ENCODE peak calls at places on chromosomes 4 and X, in five cellular contexts. U is H9, X is neuronal stem cell, B is mesenchymal stem cell, O is H1. N is an unnamed sample. For H3K4me1, the result is how much of the 10 kb centered on the place peaks cover.

GRCh38 chr4:53168237-53168636 is 197.6 kb downstream of the SCFD2 start:
- DNase-seq in U (no peak), X (no peak), B (no peak), O (no peak), N (no peak)

GRCh38 chrX:11190745-11191510 is 79.8 kb downstream of the HCCS start:
- DNase-seq in U (no peak), X (no peak), B (no peak), O (no peak), N (no peak)

GRCh38 chr4:185740471-185740873 is 71.5 kb downstream of the SORBS2 start:
- DNase-seq in U (no peak), X (no peak), B (no peak), O (no peak), N (no peak)

GRCh38 chr4:24736066-24736465 is 59.3 kb upstream of the SOD3 start:
- DNase-seq in U (peak), X (no peak), B (peak), O (no peak), N (peak)

GRCh38 chrX:122943918-122944317 is 240.2 kb upstream of the GRIA3 start:
- DNase-seq in U (no peak), X (no peak), B (peak), O (no peak), N (no peak)

GRCh38 chr4:169416997-169417396 is 146.2 kb upstream of the SH3RF1 start:
- DNase-seq in U (no peak), X (no peak), B (peak), O (no peak), N (no peak)

GRCh38 chr4:76809594-76810305 is 88.2 kb downstream of the SOWAHB start:
- DNase-seq in U (no peak), X (no peak), B (peak), O (no peak), N (peak)

GRCh38 chrX:51336584-51336983 is 4.0 kb downstream of the NUDT10 start:
- DNase-seq in U (peak), X (no peak), B (peak), O (no peak), N (peak)

GRCh38 chr4:4379540-4380087 is 7.3 kb upstream of the NSG1 start:
- DNase-seq in U (no peak), X (no peak), B (no peak), O (no peak), N (no peak)

GRCh38 chr4:62670509-62670908 is 1470.4 kb downstream of the ADGRL3 start:
- DNase-seq in U (no peak), X (no peak), B (peak), O (no peak), N (no peak)

GRCh38 chrX:110954428-110954827 is 141.6 kb upstream of the PAK3 start:
- DNase-seq in U (no peak), X (no peak), B (no peak), O (no peak), N (no peak)

GRCh38 chrX:44071847-44072545 is 98.8 kb upstream of the NDP start:
- DNase-seq in U (no peak), X (no peak), B (peak), O (no peak), N (peak)

GRCh38 chr4:28010543-28011235 is 1150.0 kb downstream of the STIM2 start:
- DNase-seq in U (no peak), X (no peak), B (no peak), O (no peak), N (peak)

GRCh38 chr4:102627831-102628523 is 126.8 kb downstream of the NFKB1 start:
- DNase-seq in U (no peak), X (no peak), B (peak), O (no peak), N (peak)

GRCh38 chr4:39469429-39470077 is 10.7 kb downstream of the LIAS start:
- DNase-seq in U (peak), X (peak), B (peak), O (no peak), N (peak)

GRCh38 chr4:187840814-187841213 is 154.8 kb upstream of the ZFP42 start:
- DNase-seq in U (no peak), X (no peak), B (peak), O (no peak), N (peak)

GRCh38 chr4:110970642-110971041 is 347.8 kb upstream of the PITX2 start:
- DNase-seq in U (peak), X (peak), B (peak), O (peak), N (peak)

GRCh38 chrX:15146515-15146914 is 123.4 kb downstream of the ASB9 start:
- DNase-seq in U (peak), X (no peak), B (peak), O (no peak), N (no peak)

GRCh38 chr4:39613093-39613656 is 25.5 kb downstream of the SMIM14 start:
- DNase-seq in U (no peak), X (no peak), B (peak), O (no peak), N (peak)

GRCh38 chrX:72141372-72142004 is 9.8 kb upstream of the RTL5 start:
- DNase-seq in U (no peak), X (no peak), B (no peak), O (no peak), N (no peak)

GRCh38 chr4:64068096-64068495 is 341.2 kb downstream of the TECRL start:
- DNase-seq in U (no peak), X (no peak), B (peak), O (no peak), N (no peak)

GRCh38 chrX:49627030-49627777 is 28.4 kb downstream of the GAGE1 start:
- DNase-seq in U (peak), X (no peak), B (no peak), O (no peak), N (no peak)

GRCh38 chr4:141391771-141392170 is 171.1 kb downstream of the ZNF330 start:
- DNase-seq in U (no peak), X (no peak), B (no peak), O (no peak), N (no peak)

GRCh38 chr4:61540944-61541343 is 340.8 kb downstream of the ADGRL3 start:
- DNase-seq in U (peak), X (no peak), B (no peak), O (no peak), N (no peak)

GRCh38 chr4:16082424-16083216 is 1.2 kb downstream of the PROM1 start:
- DNase-seq in U (peak), X (peak), B (peak), O (peak), N (no peak)

GRCh38 chrX:133415276-133416105 is at the start of gene GPC4:
- DNase-seq in U (peak), X (peak), B (peak), O (no peak), N (no peak)

GRCh38 chrX:1685460-1685859 is 70.6 kb downstream of the ASMT start:
- DNase-seq in U (no peak), X (peak), B (no peak), O (no peak), N (no peak)

GRCh38 chrX:54067741-54068140 is 23.5 kb upstream of the PHF8 start:
- DNase-seq in U (no peak), X (no peak), B (no peak), O (no peak), N (no peak)

GRCh38 chr4:74503580-74503979 is 58.6 kb downstream of the AREG start:
- DNase-seq in U (no peak), X (no peak), B (peak), O (no peak), N (peak)

GRCh38 chr4:26912069-26912468 is 51.4 kb downstream of the STIM2 start:
- DNase-seq in U (no peak), X (no peak), B (no peak), O (no peak), N (no peak)

GRCh38 chr4:100657187-100657586 is 139.4 kb upstream of the EMCN start:
- DNase-seq in U (no peak), X (no peak), B (no peak), O (no peak), N (no peak)

GRCh38 chrX:16836371-16836770 is 33.8 kb downstream of the RBBP7 start:
- DNase-seq in U (peak), X (no peak), B (peak), O (no peak), N (peak)

GRCh38 chrX:47574096-47574553 is 8.1 kb upstream of the TIMP1 start:
- DNase-seq in U (no peak), X (no peak), B (peak), O (no peak), N (no peak)

GRCh38 chr4:110165382-110166285 is 32.8 kb downstream of the ELOVL6 start:
- DNase-seq in U (no peak), X (no peak), B (peak), O (no peak), N (peak)

DNA sequence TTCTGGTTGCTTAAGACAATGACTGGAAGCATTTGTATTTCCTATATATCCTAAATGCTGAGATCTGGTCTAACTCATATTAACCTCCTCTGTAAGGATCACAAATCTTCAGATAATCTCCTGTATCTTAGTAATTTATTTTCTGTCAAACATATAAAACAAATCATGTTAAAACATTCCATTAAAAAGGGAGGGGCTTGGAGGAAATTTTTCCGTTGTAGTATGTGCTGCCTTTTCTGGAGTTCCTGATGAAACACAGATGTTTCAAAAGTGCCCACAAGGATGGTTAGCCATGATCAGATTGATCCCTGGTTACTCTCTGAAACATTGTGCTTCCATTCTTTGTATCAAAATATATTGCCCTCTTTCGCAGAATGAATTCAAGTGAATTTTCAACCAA is 182.1 kb downstream of the TENM3 start:
- DNase-seq in U (no peak), X (no peak), B (no peak), O (no peak), N (no peak)
- H3K14ac ChIP-seq in U (no peak), X (no peak), B (no peak), O (no peak), N (no peak)

GRCh38 chrX:69028761-69029120 is 136.5 kb downstream of the PJA1 start:
- DNase-seq in U (no peak), X (no peak), B (no peak), O (no peak), N (no peak)
- H3K4me1 ChIP-seq in U (under half), X (under half), B (under half), O (under half), N (under half)

GRCh38 chr4:12534684-12535083 is 949.5 kb downstream of the RAB28 start:
- DNase-seq in U (no peak), X (no peak), B (no peak), O (no peak), N (no peak)

GRCh38 chr4:12538162-12538561 is 946.0 kb downstream of the RAB28 start:
- DNase-seq in U (no peak), X (no peak), B (no peak), O (no peak), N (no peak)
- H2BK15ac ChIP-seq in U (no peak), X (no peak), B (no peak), O (no peak), N (no peak)

GRCh38 chrX:46258356-46258755 is 286.9 kb downstream of the ZNF674 start:
- DNase-seq in U (no peak), X (no peak), B (no peak), O (no peak), N (no peak)

GRCh38 chrX:46254623-46255022 is 290.6 kb downstream of the ZNF674 start:
- DNase-seq in U (no peak), X (no peak), B (no peak), O (no peak), N (no peak)

GRCh38 chrX:46256875-46257274 is 288.3 kb downstream of the ZNF674 start:
- DNase-seq in U (no peak), X (no peak), B (no peak), O (no peak), N (no peak)

GRCh38 chrX:46255066-46255465 is 290.2 kb downstream of the ZNF674 start:
- DNase-seq in U (no peak), X (no peak), B (no peak), O (no peak), N (no peak)

GRCh38 chrX:46257451-46257879 is 287.8 kb downstream of the ZNF674 start:
- DNase-seq in U (no peak), X (no peak), B (no peak), O (no peak), N (no peak)
- H3K14ac ChIP-seq in U (no peak), X (no peak), B (no peak), O (no peak), N (no peak)

GRCh38 chr4:87034527-87034926 is 99.7 kb downstream of the AFF1 start:
- DNase-seq in U (no peak), X (no peak), B (no peak), O (no peak), N (no peak)
- H3K4me1 ChIP-seq in U (under half), X (half or more), B (under half), O (under half), N (under half)

GRCh38 chr4:145679991-145680455 is at the start of gene C4orf51:
- DNase-seq in U (no peak), X (no peak), B (peak), O (no peak), N (peak)

GRCh38 chr4:145679520-145679919 is 426 bp upstream of the C4orf51 start:
- DNase-seq in U (no peak), X (no peak), B (peak), O (no peak), N (peak)

GRCh38 chr4:145680902-145681301 is 956 bp downstream of the C4orf51 start:
- DNase-seq in U (no peak), X (no peak), B (no peak), O (no peak), N (no peak)

GRCh38 chr4:145681956-145682355 is 2.0 kb downstream of the C4orf51 start:
- DNase-seq in U (no peak), X (no peak), B (peak), O (no peak), N (peak)

DNA sequence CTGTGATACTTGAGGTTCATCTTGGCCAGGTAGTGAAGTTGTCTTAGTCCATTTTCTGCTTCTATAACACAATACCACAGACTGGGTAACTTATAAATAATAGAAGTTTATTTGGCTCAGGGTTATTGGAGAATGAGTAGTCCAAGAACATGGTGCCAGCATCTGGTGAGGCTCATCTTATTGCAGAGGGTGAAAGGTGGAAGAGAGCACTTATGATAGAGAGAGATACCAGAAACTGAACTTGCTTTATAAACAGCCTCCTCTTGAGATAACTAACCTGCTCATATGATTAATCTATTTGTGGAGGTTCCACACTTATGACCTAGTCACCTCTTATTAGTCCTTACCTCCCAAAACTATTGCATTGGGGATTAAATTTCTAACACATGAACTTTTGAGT is 1.6 kb downstream of the C4orf51 start:
- DNase-seq in U (no peak), X (no peak), B (no peak), O (no peak), N (no peak)
- H2BK15ac ChIP-seq in U (no peak), X (no peak), B (no peak), O (no peak), N (peak)

GRCh38 chrX:153725039-153725831 is 579 bp downstream of the ABCD1 start:
- DNase-seq in U (no peak), X (no peak), B (no peak), O (no peak), N (no peak)
- H3K14ac ChIP-seq in U (no peak), X (peak), B (peak), O (no peak), N (peak)

DNA sequence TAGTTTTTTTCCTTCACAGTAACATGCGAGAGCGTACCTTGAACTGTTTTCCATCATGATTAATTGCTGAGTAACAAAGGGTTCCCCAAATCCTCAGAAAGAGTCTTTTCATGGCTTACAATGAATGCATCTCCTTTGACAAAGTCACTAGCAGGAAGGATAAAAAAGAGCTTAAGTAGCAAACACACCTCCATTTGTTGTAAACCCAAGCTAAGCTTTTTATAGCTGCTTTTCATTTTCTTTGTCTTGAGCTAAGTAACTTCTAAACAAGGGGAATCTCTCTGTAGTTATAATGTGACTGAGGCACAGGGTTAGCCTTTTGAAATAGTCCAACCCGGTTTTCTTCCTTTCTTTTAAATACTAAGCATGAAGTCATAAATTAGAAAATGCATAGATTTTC is 227.0 kb upstream of the SMIM31 start:
- DNase-seq in U (no peak), X (peak), B (no peak), O (no peak), N (no peak)
- H3K4me1 ChIP-seq in U (under half), X (under half), B (under half), O (under half), N (under half)

DNA sequence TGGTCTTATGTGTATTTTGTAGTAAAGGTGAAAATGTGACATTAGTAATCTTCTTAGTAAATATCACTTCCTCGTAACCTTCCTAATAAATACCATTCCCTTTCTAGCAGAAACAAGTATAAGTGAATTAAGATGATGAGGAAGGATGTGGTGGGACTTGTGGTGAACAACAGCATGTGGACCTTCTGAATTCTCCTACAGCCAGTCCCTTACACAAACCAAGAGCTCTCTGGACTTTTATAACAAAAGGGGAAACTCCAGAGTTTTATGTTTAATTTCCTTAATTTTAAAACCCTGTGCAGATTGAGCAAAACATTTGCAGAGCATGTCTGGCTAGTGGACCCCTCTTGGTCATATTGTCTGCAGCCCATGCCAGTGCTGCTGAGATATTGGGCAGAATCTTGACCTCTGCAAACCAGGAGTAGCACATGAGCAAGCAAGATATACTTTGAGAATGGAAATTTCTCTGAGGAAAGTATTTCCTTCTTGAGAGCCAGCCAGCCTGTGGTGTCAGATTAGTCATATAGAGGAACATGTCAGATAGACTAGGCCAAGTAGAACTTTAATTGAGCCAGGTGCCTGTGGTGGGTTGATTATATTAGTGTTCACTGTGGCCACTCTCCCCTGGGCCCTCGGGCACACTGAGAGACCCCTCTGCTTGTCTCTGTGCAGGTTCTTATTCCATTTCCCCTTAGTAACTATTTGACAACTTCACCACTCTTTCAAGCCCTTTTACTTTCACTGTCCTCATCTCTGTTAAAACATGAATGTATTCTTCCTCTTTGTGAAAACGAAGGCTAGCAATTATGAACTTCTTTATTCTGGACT is 328.1 kb downstream of the DKK2 start:
- DNase-seq in U (no peak), X (no peak), B (peak), O (no peak), N (no peak)
- H2BK15ac ChIP-seq in U (no peak), X (no peak), B (no peak), O (no peak), N (no peak)

GRCh38 chrX:103404225-103405008 is 28.1 kb downstream of the BEX3 start:
- DNase-seq in U (peak), X (peak), B (peak), O (peak), N (peak)
- H3K14ac ChIP-seq in U (peak), X (no peak), B (no peak), O (no peak), N (peak)